ENCODE peak calls at places on chromosomes 11 and 22, in six cellular contexts. J is HCT116, C is AG09309, K is heart left ventricle, P is right lobe of liver, R is aorta. E is an unnamed sample.

GRCh38 chr11:85665756-85666155 is 827 bp upstream of the CREBZF start:
- DNase-seq in J (no peak), C (no peak), K (no peak), P (no peak), R (no peak), E (no peak)

GRCh38 chr22:28034145-28034759 is 115.2 kb upstream of the PITPNB start:
- DNase-seq in J (no peak), C (no peak), K (no peak), P (no peak), R (no peak), E (no peak)

GRCh38 chr11:22084564-22084963 is 108.3 kb upstream of the ANO5 start:
- DNase-seq in J (no peak), C (no peak), K (no peak), P (no peak), R (no peak), E (no peak)

GRCh38 chr11:266676-267439 is 11.3 kb upstream of the NLRP6 start:
- DNase-seq in J (no peak), C (no peak), K (no peak), P (peak), R (peak), E (no peak)

GRCh38 chr11:92297551-92298237 is 73.1 kb downstream of the FAT3 start:
- DNase-seq in J (no peak), C (no peak), K (no peak), P (no peak), R (no peak), E (no peak)

GRCh38 chr11:2507945-2508749 is 63.3 kb downstream of the KCNQ1 start:
- DNase-seq in J (no peak), C (no peak), K (no peak), P (no peak), R (no peak), E (no peak)

GRCh38 chr22:24389680-24390079 is 37.7 kb upstream of the ADORA2A start:
- DNase-seq in J (no peak), C (no peak), K (no peak), P (no peak), R (no peak), E (no peak)

GRCh38 chr22:46568102-46568809 is 30.8 kb upstream of the CELSR1 start:
- DNase-seq in J (no peak), C (no peak), K (no peak), P (no peak), R (no peak), E (peak)

GRCh38 chr11:45411221-45411946 is 125.2 kb upstream of the SYT13 start:
- DNase-seq in J (no peak), C (no peak), K (no peak), P (no peak), R (no peak), E (no peak)

GRCh38 chr11:114606003-114606801 is 10.6 kb upstream of the NXPE4 start:
- DNase-seq in J (no peak), C (no peak), K (no peak), P (no peak), R (no peak), E (no peak)

GRCh38 chr11:108838804-108839128 is 173.9 kb downstream of the DDX10 start:
- DNase-seq in J (no peak), C (no peak), K (no peak), P (no peak), R (no peak), E (no peak)

GRCh38 chr11:102196816-102197215 is 86.6 kb downstream of the YAP1 start:
- DNase-seq in J (no peak), C (no peak), K (no peak), P (no peak), R (no peak), E (no peak)

GRCh38 chr11:2826679-2827056 is 58.9 kb downstream of the CDKN1C start:
- DNase-seq in J (no peak), C (no peak), K (no peak), P (no peak), R (no peak), E (peak)

GRCh38 chr11:78630561-78631303 is 56.1 kb upstream of the NARS2 start:
- DNase-seq in J (no peak), C (no peak), K (no peak), P (peak), R (no peak), E (no peak)

GRCh38 chr11:92512204-92512569 is 287.6 kb downstream of the FAT3 start:
- DNase-seq in J (no peak), C (no peak), K (no peak), P (no peak), R (no peak), E (no peak)

GRCh38 chr11:126102436-126102894 is 39.8 kb upstream of the CDON start:
- DNase-seq in J (no peak), C (no peak), K (peak), P (no peak), R (no peak), E (peak)

GRCh38 chr11:12787847-12788246 is 113.6 kb downstream of the TEAD1 start:
- DNase-seq in J (no peak), C (no peak), K (no peak), P (no peak), R (peak), E (no peak)

GRCh38 chr11:123454796-123455195 is 24.7 kb downstream of the GRAMD1B start:
- DNase-seq in J (no peak), C (no peak), K (no peak), P (no peak), R (no peak), E (no peak)

GRCh38 chr11:115676768-115677167 is 172.6 kb upstream of the CADM1 start:
- DNase-seq in J (no peak), C (peak), K (no peak), P (no peak), R (no peak), E (no peak)

GRCh38 chr11:3124821-3125220 is 40.3 kb downstream of the OSBPL5 start:
- DNase-seq in J (no peak), C (no peak), K (no peak), P (peak), R (peak), E (no peak)

GRCh38 chr11:129694966-129695365 is 120.7 kb upstream of the TMEM45B start:
- DNase-seq in J (no peak), C (no peak), K (no peak), P (no peak), R (no peak), E (no peak)

GRCh38 chr11:35477871-35478270 is 47.5 kb downstream of the PAMR1 start:
- DNase-seq in J (no peak), C (no peak), K (no peak), P (no peak), R (no peak), E (no peak)

GRCh38 chr11:102457056-102457677 is 4.6 kb upstream of the TMEM123 start:
- DNase-seq in J (no peak), C (no peak), K (no peak), P (no peak), R (no peak), E (no peak)

GRCh38 chr11:119047205-119047604 is 9.8 kb downstream of the HYOU1 start:
- DNase-seq in J (no peak), C (no peak), K (no peak), P (no peak), R (no peak), E (no peak)
- H3K4me3 ChIP-seq in J (no peak), C (no peak), K (no peak), P (no peak), R (no peak), E (no peak)

GRCh38 chr22:42075277-42075676 is 1.2 kb downstream of the PHETA2 start:
- DNase-seq in J (no peak), C (no peak), K (no peak), P (no peak), R (no peak), E (no peak)
- H3K4me3 ChIP-seq in J (no peak), C (peak), K (peak), P (no peak), R (no peak), E (peak)

DNA sequence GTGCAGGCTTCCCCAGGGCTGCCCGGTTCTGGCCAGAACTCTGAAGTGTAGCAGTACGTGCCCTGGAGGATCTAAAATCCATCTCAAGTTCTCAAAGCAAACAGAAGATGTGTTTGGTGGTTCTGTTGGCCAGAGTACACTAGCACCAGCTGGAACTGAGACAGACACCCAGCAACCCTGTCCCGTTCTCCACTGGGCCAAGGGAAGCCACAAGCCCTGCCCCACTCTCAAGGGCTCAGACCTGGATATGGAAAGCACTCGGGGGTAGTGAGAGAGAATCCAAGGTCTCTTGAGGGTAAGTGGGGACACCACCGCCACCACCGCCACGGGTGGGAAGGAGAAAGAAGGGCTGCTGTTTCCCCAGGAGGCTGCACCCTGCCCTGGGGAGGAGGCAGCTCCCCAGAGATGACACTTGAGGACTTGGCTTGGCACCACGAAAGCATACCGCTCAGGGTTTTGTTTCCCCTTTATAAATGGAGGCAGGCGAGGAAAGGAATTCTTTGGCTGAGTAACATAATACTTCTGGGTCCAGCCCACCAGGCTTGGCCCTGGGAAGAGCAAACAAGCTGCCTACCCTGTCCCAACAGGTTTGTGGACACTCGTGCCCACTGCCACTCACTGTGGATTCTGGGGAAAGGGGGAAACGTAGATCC is 56.1 kb upstream of the POU2AF1 start:
- DNase-seq in J (no peak), C (no peak), K (no peak), P (no peak), R (no peak), E (no peak)
- H3K4me3 ChIP-seq in J (no peak), C (no peak), K (no peak), P (no peak), R (no peak), E (no peak)

GRCh38 chr11:7020183-7020917 is at the start of the genes NLRP14 and ZNF214:
- DNase-seq in J (peak), C (peak), K (peak), P (peak), R (peak), E (peak)
- H3K4me3 ChIP-seq in J (peak), C (peak), K (peak), P (peak), R (peak), E (peak)

GRCh38 chr22:45503816-45504702 is 1.4 kb downstream of the FBLN1 start:
- DNase-seq in J (no peak), C (no peak), K (no peak), P (no peak), R (peak), E (no peak)

GRCh38 chr22:45499746-45500145 is 2.9 kb upstream of the FBLN1 start:
- DNase-seq in J (no peak), C (no peak), K (peak), P (no peak), R (peak), E (peak)

GRCh38 chr22:45503071-45503815 is 560 bp downstream of the FBLN1 start:
- DNase-seq in J (no peak), C (no peak), K (no peak), P (no peak), R (peak), E (no peak)

GRCh38 chr22:45504703-45505341 is 2.1 kb downstream of the FBLN1 start:
- DNase-seq in J (no peak), C (no peak), K (no peak), P (no peak), R (peak), E (peak)

DNA sequence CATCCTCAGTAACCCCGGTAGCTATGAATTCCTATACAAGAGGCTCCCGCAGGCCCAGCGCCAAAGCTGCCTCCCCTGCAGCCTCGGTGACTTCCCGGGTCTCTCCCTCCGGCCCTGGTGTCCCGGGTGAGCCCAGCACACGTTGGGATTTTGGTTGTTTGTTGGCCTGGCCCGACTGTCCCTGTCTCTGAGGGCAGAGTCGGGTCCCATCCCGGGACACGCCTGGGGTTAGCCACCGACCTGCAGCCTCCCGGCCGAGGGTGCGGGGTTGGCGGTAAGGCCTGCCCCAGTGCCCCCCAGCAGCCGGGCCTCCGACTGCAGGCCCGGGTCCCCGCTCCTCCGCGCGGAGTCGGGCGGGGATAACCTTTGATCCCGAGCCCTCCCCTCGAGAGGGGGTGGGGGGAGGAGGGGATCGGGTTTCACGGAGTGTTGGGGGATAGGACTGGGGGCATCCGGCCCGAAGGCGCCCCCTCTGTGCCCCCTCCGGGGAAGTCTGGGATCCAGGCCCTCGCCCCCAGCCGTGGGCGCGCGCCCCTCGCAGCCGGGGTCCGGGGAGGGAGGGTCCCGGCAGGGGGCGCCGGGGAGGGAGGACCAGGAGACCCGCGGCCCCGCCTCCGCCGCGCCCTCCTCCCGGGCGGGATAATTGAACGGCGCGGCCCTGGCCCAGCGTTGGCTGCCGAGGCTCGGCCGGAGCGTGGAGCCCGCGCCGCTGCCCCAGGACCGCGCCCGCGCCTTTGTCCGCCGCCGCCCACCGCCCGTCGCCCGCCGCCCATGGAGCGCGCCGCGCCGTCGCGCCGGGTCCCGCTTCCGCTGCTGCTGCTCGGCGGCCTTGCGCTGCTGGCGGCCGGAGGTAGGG is at the start of gene FBLN1:
- DNase-seq in J (no peak), C (no peak), K (peak), P (no peak), R (peak), E (peak)
- H3K4me3 ChIP-seq in J (peak), C (peak), K (peak), P (peak), R (peak), E (peak)

DNA sequence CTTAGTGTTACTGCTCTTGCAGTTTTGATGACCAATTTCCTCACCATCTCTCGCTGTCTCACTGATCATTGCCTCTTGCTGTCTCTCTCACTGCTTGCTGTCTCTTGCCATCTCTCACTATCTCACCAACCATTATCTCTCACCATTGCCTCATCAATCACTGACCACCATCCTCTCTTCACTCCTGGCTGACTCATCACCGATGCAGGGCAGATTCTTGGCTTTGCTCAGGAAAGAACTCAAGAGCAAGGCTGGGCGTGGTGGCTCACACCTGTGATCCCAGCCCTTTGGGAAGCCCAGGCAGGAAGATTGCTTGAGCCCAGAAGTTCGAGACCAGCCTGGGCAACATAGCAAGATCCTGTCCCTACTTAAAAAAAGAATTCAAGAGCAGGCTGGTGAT is 66.3 kb upstream of the SYN3 start:
- DNase-seq in J (no peak), C (no peak), K (no peak), P (no peak), R (no peak), E (no peak)
- H3K4me3 ChIP-seq in J (no peak), C (no peak), K (no peak), P (no peak), R (no peak), E (no peak)

GRCh38 chr11:94652735-94653284 is 85.6 kb downstream of the PIWIL4 start:
- DNase-seq in J (no peak), C (no peak), K (no peak), P (no peak), R (no peak), E (no peak)
- H3K4me3 ChIP-seq in J (no peak), C (no peak), K (no peak), P (no peak), R (no peak), E (no peak)

DNA sequence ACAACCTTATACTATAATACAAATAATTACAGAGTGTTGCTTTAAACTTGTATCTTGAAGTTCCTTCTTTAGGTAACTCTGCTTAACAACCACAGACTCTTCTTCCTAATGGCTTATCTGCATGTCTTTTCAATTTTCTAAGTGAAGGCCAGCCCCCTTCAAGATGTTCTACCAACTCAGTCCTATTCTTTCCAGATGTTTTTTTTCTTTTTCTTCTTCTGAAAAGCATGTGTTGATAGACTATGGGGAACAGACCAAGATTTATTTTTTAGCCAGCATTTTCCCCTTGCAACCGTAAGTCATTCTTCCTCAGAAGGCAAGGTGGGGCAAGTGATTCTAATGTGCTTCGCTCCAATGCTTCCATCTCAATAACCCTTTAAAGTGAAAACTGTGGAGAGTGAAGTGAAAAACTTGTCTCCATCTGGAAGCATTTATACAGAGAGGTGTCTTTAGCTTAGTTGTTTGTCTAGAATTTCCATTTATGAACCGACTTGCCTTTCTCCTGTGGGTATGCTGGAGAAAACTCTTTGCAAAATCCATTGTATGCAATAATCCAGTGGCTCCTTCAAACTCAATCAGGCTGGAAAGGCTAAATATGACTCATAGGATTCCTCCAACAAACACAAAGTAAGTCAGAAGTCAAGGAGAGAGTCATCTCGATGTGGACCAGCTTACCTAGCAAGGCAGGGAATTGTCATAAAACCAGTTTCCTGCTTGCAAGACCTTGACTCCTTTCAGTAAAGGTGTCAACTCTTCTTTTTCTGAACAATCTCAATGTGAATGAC is 83.8 kb downstream of the MAML2 start:
- DNase-seq in J (no peak), C (no peak), K (no peak), P (no peak), R (no peak), E (no peak)
- H3K4me3 ChIP-seq in J (no peak), C (no peak), K (no peak), P (no peak), R (no peak), E (no peak)

GRCh38 chr11:9719949-9720646 is 56.2 kb downstream of the SWAP70 start:
- DNase-seq in J (no peak), C (no peak), K (no peak), P (no peak), R (no peak), E (no peak)

GRCh38 chr11:9714540-9714939 is 50.7 kb downstream of the SWAP70 start:
- DNase-seq in J (no peak), C (no peak), K (no peak), P (no peak), R (no peak), E (no peak)

GRCh38 chr11:9717719-9718118 is 53.8 kb downstream of the SWAP70 start:
- DNase-seq in J (no peak), C (no peak), K (no peak), P (no peak), R (no peak), E (no peak)

GRCh38 chr11:9716275-9717039 is 52.6 kb downstream of the SWAP70 start:
- DNase-seq in J (no peak), C (no peak), K (peak), P (no peak), R (peak), E (no peak)

GRCh38 chr11:9717040-9717357 is 53.1 kb downstream of the SWAP70 start:
- DNase-seq in J (no peak), C (no peak), K (no peak), P (no peak), R (no peak), E (no peak)
- H3K4me3 ChIP-seq in J (no peak), C (no peak), K (no peak), P (no peak), R (no peak), E (no peak)

DNA sequence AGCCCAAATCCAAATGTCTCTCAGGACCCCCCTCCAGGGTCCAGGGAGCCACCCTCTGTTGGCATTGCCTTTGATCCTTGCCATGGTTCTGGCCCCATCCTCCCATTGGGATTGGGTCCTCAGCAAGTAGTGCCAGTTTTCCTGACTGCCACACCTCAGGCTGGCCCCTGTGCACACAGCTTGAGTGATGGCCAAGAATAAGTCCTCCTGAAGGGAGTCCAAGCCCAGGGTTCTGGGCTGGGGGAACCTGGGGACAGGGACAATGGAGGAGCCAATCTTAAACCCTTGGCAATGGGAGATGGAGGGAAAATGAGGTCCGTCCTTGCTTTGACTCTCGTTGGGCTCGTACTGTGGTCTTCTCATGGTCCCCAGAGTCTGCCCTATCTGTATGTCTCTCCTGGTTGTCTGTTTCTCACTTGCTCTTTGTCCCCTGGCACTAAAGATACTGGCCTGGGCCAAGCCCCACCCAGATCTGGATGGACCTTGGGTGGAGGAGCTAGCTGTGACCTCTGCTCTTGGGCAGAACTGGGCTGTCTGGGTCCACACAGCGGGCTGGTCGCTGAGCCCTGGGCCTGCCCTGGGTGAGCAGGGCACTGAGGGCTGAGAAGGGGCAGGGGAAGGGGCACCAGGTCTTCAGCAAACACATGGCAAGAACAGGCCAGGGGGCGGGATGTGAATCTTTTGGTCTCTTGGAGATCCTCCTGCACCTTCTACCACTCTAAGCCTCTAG is 2.9 kb downstream of the SOX10 start:
- DNase-seq in J (no peak), C (no peak), K (no peak), P (peak), R (no peak), E (no peak)
- H3K4me3 ChIP-seq in J (no peak), C (no peak), K (no peak), P (no peak), R (no peak), E (peak)